ENCODE peak calls at places on chromosomes 5 and 9, in seven cellular contexts. M is CD4-positive, alpha-beta T cell; H is KBM-7; E is tibial artery; J is GM04503; U is stimulated activated CD8-positive, alpha-beta memory T cell treated with anti-CD3 and anti-CD28 coated beads, Interleukin-4, amount 100 ng/mL, for 24 hours; Z is amygdala. N is an unnamed sample.

GRCh38 chr9:38067611-38067891 is 1.5 kb downstream of the SHB start:
- DNase-seq in Z (no peak), E (no peak), U (no peak), M (no peak), H (no peak), J (no peak), N (no peak)

GRCh38 chr9:20044686-20045085 is 255.8 kb upstream of the SLC24A2 start:
- DNase-seq in M (no peak), H (no peak), U (no peak), Z (no peak), J (no peak), E (no peak), N (no peak)

GRCh38 chr9:81690251-81690851 is 1.0 kb upstream of the TLE1 start:
- DNase-seq in U (no peak), E (peak; percentile 25), Z (no peak), H (no peak), M (no peak), J (no peak), N (no peak)

GRCh38 chr5:75707911-75708509 is 9.2 kb downstream of the POC5 start:
- DNase-seq in M (no peak), J (no peak), Z (no peak), H (no peak), U (no peak), E (no peak), N (no peak)

GRCh38 chr9:136545065-136545965 is 533 bp downstream of the NOTCH1 start:
- DNase-seq in U (peak; percentile 55), Z (no peak), E (no peak), J (no peak), H (no peak), M (peak; percentile 47), N (no peak)

GRCh38 chr5:19855929-19856328 is 132.1 kb downstream of the CDH18 start:
- DNase-seq in H (no peak), E (no peak), U (no peak), M (no peak), Z (no peak), J (no peak), N (no peak)

GRCh38 chr9:81693639-81694378 is 4.5 kb upstream of the TLE1 start:
- DNase-seq in J (no peak), Z (no peak), E (no peak), U (no peak), M (no peak), H (no peak), N (no peak)

GRCh38 chr5:32017638-32018429 is 156.3 kb downstream of the GOLPH3 start:
- DNase-seq in J (no peak), E (no peak), M (no peak), U (no peak), H (no peak), Z (no peak), N (peak; percentile 45)

GRCh38 chr9:112754578-112754977 is 4.0 kb downstream of the SNX30 start:
- DNase-seq in E (no peak), M (no peak), Z (no peak), H (no peak), U (no peak), J (no peak), N (no peak)

GRCh38 chr9:110810251-110810976 is 141.8 kb downstream of the MUSK start:
- DNase-seq in J (no peak), M (no peak), U (no peak), Z (no peak), H (no peak), E (no peak), N (no peak)

GRCh38 chr5:43635374-43635773 is 32.4 kb downstream of the NNT start:
- DNase-seq in M (no peak), H (no peak), E (no peak), U (no peak), J (no peak), Z (no peak), N (no peak)

GRCh38 chr5:60526336-60526875 is 173.6 kb downstream of the DEPDC1B start:
- DNase-seq in J (no peak), Z (no peak), E (no peak), U (no peak), H (no peak), M (no peak), N (no peak)

GRCh38 chr9:98860871-98861293 is 53.4 kb downstream of the GALNT12 start:
- DNase-seq in H (peak; percentile 26), Z (no peak), J (peak; percentile 95), M (no peak), E (peak; percentile 78), U (no peak), N (peak; percentile 86)

GRCh38 chr5:149265559-149265958 is 6.1 kb upstream of the AFAP1L1 start:
- DNase-seq in M (no peak), Z (no peak), J (no peak), E (no peak), U (no peak), H (peak; percentile 38), N (peak; percentile 24)

GRCh38 chr9:99998266-99998665 is 91.8 kb downstream of the STX17 start:
- DNase-seq in E (no peak), H (no peak), J (no peak), U (no peak), Z (no peak), M (no peak), N (no peak)